ENCODE peak calls at places on chromosomes 4 and X, in four cellular contexts. X, G, L and M are unnamed samples.

GRCh38 chr4:3526456-3526855 is 5.8 kb downstream of the LRPAP1 start:
- DNase-seq in L (no peak), X (peak), G (no peak), M (no peak)

GRCh38 chr4:102843273-102843672 is 15.9 kb upstream of the UBE2D3 start:
- DNase-seq in L (no peak), X (no peak), G (no peak), M (no peak)

GRCh38 chrX:30144971-30145731 is 70.2 kb upstream of the MAGEB2 start:
- DNase-seq in L (peak), X (no peak), G (no peak), M (no peak)

GRCh38 chr4:138875886-138876608 is 139.5 kb upstream of the NOCT start:
- DNase-seq in L (no peak), X (no peak), G (no peak), M (no peak)

GRCh38 chr4:185470503-185471195 is 884 bp downstream of the CCDC110 start:
- DNase-seq in G (peak), L (peak), X (no peak), M (no peak)

GRCh38 chr4:148435654-148436406 is 6.4 kb downstream of the NR3C2 start:
- DNase-seq in G (no peak), L (no peak), X (no peak), M (no peak)

GRCh38 chr4:85798011-85798770 is 323.2 kb downstream of the ARHGAP24 start:
- DNase-seq in G (no peak), X (no peak), L (no peak), M (no peak)

GRCh38 chrX:15781964-15782711 is 8.1 kb upstream of the ZRSR2 start:
- DNase-seq in G (no peak), L (no peak), X (no peak), M (peak)

GRCh38 chr4:85793256-85793655 is 318.3 kb downstream of the ARHGAP24 start:
- DNase-seq in L (no peak), X (no peak), G (no peak), M (no peak)

GRCh38 chr4:92163348-92163747 is 140.4 kb upstream of the GRID2 start:
- DNase-seq in L (no peak), X (no peak), G (no peak), M (no peak)

GRCh38 chr4:29309050-29309449 is 1411.1 kb upstream of the PCDH7 start:
- DNase-seq in L (no peak), X (no peak), G (no peak), M (no peak)

GRCh38 chrX:101685923-101686322 is 26.3 kb upstream of the ARMCX2 start:
- DNase-seq in G (no peak), X (no peak), L (no peak), M (no peak)

GRCh38 chr4:112813790-112814189 is 176.8 kb downstream of the LARP7 start:
- DNase-seq in L (no peak), X (no peak), G (no peak), M (peak)

GRCh38 chr4:175450446-175450845 is 361.6 kb downstream of the GPM6A start:
- DNase-seq in L (no peak), G (no peak), X (no peak), M (no peak)

GRCh38 chr4:182829196-182829595 is 88.0 kb downstream of the DCTD start:
- DNase-seq in L (no peak), G (no peak), X (no peak), M (no peak)

GRCh38 chr4:113700602-113701150 is 60.9 kb downstream of the CAMK2D start:
- DNase-seq in G (no peak), L (no peak), X (no peak), M (no peak)

GRCh38 chrX:9662148-9662547 is 103.5 kb downstream of the GPR143 start:
- DNase-seq in L (no peak), X (no peak), G (no peak), M (no peak)

GRCh38 chrX:25858273-25858880 is 279.8 kb upstream of the MAGEB18 start:
- DNase-seq in X (no peak), G (no peak), L (no peak), M (no peak)

GRCh38 chr4:138669479-138670165 is 346.0 kb upstream of the NOCT start:
- DNase-seq in L (no peak), X (no peak), G (no peak), M (no peak)

GRCh38 chr4:101211146-101211553 is 136.2 kb downstream of the PPP3CA start:
- DNase-seq in L (no peak), G (peak), X (no peak), M (no peak)

GRCh38 chr4:3483471-3483921 is 20.4 kb downstream of the DOK7 start:
- DNase-seq in G (no peak), X (no peak), L (no peak), M (no peak)

GRCh38 chrX:103215037-103215767 is at the start of gene BEX4:
- DNase-seq in L (peak), G (no peak), X (peak), M (no peak)

DNA sequence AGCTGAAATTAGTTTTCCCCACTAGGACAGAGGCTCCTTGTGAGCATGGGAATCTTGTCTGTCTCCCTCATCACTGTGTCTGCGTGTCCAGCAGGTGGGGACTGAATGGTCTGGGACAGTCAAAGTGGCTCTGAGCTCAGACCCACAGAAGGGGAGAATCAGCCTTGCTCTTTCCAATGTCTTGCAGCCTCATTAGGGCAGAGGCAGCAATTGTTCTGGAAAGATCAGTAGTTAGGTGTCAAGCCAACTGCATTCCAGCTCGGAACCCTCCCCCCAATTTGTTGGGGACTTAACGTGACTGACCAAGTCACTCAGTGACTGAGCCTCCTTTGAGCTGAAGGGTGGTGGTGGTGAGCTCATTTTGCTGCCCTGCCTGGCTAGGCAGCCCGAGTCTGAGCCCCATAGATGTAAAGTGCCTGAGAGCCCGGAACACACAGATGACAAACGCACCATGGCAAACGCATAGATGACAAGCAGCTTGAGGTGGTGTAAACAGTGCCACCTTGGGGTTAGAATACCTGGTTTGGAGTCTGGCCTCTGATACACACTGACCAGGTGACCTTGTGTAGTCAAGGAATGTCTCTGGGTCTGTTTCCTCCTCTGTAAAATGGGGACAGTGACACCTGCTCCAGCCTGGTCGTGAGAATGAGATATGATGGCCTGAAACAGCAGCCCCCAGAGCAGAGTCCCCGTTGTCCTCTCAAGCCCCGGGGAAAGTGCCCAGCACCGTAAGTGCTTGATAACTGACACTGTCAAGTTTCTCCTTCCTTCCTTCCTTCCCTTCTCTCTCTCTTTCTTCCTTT is 2.7 kb upstream of the SORCS2 start:
- DNase-seq in X (no peak), G (peak), L (no peak), M (no peak)
- TF ChIP-seq NR2C2 in X (no peak), G (no peak), L (no peak), M (no peak)

GRCh38 chr4:24583451-24584174 is 741 bp downstream of the DHX15 start:
- DNase-seq in L (peak), X (peak), G (peak), M (no peak)
- TF ChIP-seq NR2C2 in L (no peak), X (no peak), G (no peak), M (no peak)

DNA sequence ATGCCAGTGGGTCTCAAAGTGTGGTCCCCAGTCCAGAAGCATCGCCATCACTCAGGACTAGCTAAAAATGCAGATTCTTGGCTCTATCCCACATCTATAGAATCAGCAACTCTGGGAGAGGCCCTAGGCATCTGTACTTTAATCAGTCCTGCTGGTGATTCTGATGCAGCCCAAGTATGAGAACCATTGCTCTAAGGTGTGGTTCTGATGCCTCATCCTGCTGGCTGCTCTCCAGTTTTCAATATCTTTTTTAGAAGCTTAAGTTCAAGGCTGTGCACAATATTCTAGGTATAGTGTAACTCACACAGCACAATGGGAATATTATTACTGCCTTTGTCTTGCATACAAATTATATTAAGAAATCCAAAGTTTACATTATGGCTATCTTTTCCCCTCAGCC is 108.9 kb downstream of the PHEX start:
- DNase-seq in G (no peak), X (no peak), L (no peak), M (no peak)
- TF ChIP-seq NR2C2 in G (no peak), X (no peak), L (no peak), M (no peak)

GRCh38 chrX:111568817-111569216 is 57.4 kb downstream of the SERTM2 start:
- DNase-seq in G (no peak), L (no peak), X (no peak), M (no peak)

GRCh38 chrX:111568356-111568755 is 56.9 kb downstream of the SERTM2 start:
- DNase-seq in L (peak), X (peak), G (peak), M (no peak)
- TF ChIP-seq NR2C2 in L (no peak), X (no peak), G (no peak), M (no peak)

DNA sequence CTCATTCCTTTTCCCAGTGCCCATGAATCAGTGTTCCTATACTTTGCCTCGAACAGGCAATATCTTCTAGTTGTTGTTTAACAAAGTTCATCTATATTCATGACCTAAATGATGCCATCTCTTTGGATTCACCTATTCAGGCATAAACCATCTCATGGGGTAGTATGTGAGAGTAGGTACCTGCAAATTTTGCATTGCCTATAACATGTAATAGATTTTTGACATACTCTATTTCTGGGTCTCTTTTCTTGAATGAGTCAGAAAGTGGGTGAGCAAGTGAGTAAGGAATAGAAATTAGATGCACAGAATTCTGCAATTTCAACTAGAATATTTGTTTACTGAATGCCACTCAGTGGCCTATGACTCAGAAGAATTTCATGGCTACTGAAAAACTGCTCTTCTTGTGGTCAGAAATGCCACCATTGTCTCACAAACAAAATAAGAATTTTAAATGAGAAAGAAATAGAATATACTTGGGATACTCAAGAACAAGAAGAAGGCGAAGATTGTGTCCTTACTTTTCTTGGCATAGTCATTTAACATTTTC is 86.7 kb downstream of the HHIP start:
- DNase-seq in X (no peak), L (no peak), G (no peak), M (no peak)
- TF ChIP-seq NR2C2 in X (no peak), L (no peak), G (no peak), M (no peak)